ENCODE peak calls at places on chromosomes 13 and 19, in seven cellular contexts. S, H, I, E, K, B and Z are unnamed samples.

GRCh38 chr13:72782717-72783116 is 784 bp downstream of the PIBF1 start:
- DNase-seq in H (no peak), K (no peak), B (no peak), I (no peak), E (no peak), S (no peak), Z (no peak)

GRCh38 chr19:29482855-29483640 is 42.7 kb upstream of the VSTM2B start:
- DNase-seq in B (no peak), H (no peak), I (no peak), S (no peak), E (no peak), K (no peak), Z (no peak)

GRCh38 chr19:54893406-54893805 is 12.5 kb upstream of the NCR1 start:
- DNase-seq in S (no peak), I (no peak), K (no peak), E (no peak), H (no peak), B (no peak), Z (no peak)

GRCh38 chr19:1397838-1398237 is 3.5 kb downstream of the GAMT start:
- DNase-seq in S (no peak), I (no peak), K (no peak), B (no peak), H (no peak), E (no peak), Z (no peak)

GRCh38 chr13:73803997-73804396 is 330.2 kb downstream of the KLF12 start:
- DNase-seq in K (no peak), E (no peak), H (peak), S (no peak), I (no peak), B (no peak), Z (no peak)

GRCh38 chr19:43779820-43780219 is 953 bp downstream of the KCNN4 start:
- DNase-seq in I (no peak), H (peak), B (no peak), K (no peak), E (no peak), S (no peak), Z (no peak)

GRCh38 chr19:32129141-32129540 is 216.3 kb upstream of the ZNF507 start:
- DNase-seq in I (no peak), S (no peak), E (no peak), K (no peak), H (no peak), B (no peak), Z (no peak)

GRCh38 chr19:39126593-39127187 is 1.1 kb downstream of the PAK4 start:
- DNase-seq in H (peak), E (no peak), I (no peak), B (no peak), K (no peak), S (peak), Z (no peak)

GRCh38 chr19:55165952-55166529 is 372 bp downstream of the DNAAF3 start:
- DNase-seq in E (peak), H (peak), S (peak), I (no peak), K (no peak), B (no peak), Z (no peak)

GRCh38 chr19:4640247-4641000 is 1.1 kb downstream of the TNFAIP8L1 start:
- DNase-seq in H (no peak), S (no peak), B (no peak), K (no peak), E (no peak), I (no peak), Z (no peak)

GRCh38 chr13:76336889-76337844 is 549.0 kb downstream of the KCTD12 start:
- DNase-seq in I (no peak), B (no peak), H (no peak), S (no peak), E (no peak), K (no peak), Z (no peak)

GRCh38 chr19:8490873-8491272 is 11.6 kb downstream of the PRAM1 start:
- DNase-seq in H (no peak), B (no peak), I (no peak), K (no peak), S (no peak), E (no peak), Z (no peak)

GRCh38 chr13:41639955-41640780 is 182.8 kb downstream of the RGCC start:
- DNase-seq in S (peak), H (no peak), E (no peak), K (no peak), B (no peak), I (no peak), Z (no peak)

GRCh38 chr13:23550164-23550563 is 20.0 kb upstream of the TNFRSF19 start:
- DNase-seq in K (no peak), B (no peak), H (no peak), I (no peak), S (no peak), E (peak), Z (no peak)

GRCh38 chr19:42143341-42144234 is 11.3 kb upstream of the POU2F2 start:
- DNase-seq in H (peak), K (no peak), B (no peak), S (no peak), I (no peak), E (peak), Z (no peak)

GRCh38 chr13:103067751-103068563 is 1.7 kb upstream of the SLC10A2 start:
- DNase-seq in I (no peak), B (no peak), S (no peak), E (peak), K (no peak), H (peak), Z (no peak)

GRCh38 chr13:32837307-32837972 is 178.8 kb upstream of the KL start:
- DNase-seq in K (no peak), E (no peak), H (peak), S (no peak), B (no peak), I (no peak), Z (no peak)

GRCh38 chr19:13078897-13079541 is 23.6 kb downstream of the LYL1 start:
- DNase-seq in H (no peak), S (no peak), I (no peak), E (no peak), B (no peak), K (no peak), Z (no peak)

GRCh38 chr13:107870400-107870799 is 344.9 kb downstream of the LIG4 start:
- DNase-seq in B (no peak), E (no peak), I (no peak), K (no peak), S (no peak), H (peak), Z (no peak)

GRCh38 chr19:15643387-15643786 is 2.7 kb downstream of the CYP4F3 start:
- DNase-seq in E (no peak), S (no peak), H (no peak), B (no peak), I (no peak), K (no peak), Z (no peak)

GRCh38 chr19:35140898-35141626 is 2.0 kb upstream of the FXYD7 start:
- DNase-seq in B (peak), S (peak), E (peak), H (peak), I (no peak), K (peak), Z (peak)

GRCh38 chr19:34503546-34504272 is 22.2 kb downstream of the WTIP start:
- DNase-seq in I (no peak), E (no peak), S (no peak), H (no peak), B (no peak), K (no peak), Z (no peak)

GRCh38 chr13:25046985-25047660 is 48.8 kb upstream of the PABPC3 start:
- DNase-seq in E (peak), B (no peak), H (no peak), S (no peak), I (peak), K (no peak), Z (no peak)

GRCh38 chr13:109494955-109495354 is 291.4 kb downstream of the IRS2 start:
- DNase-seq in I (peak), B (no peak), H (peak), E (no peak), S (peak), K (no peak), Z (no peak)

GRCh38 chr13:43880930-43881329 is 1.2 kb downstream of the LACC1 start:
- DNase-seq in I (no peak), E (no peak), H (no peak), B (no peak), S (no peak), K (no peak), Z (no peak)

GRCh38 chr13:77507931-77508776 is 27.4 kb upstream of the SCEL start:
- DNase-seq in K (no peak), I (peak), H (peak), S (peak), E (no peak), B (no peak), Z (no peak)

GRCh38 chr13:88097541-88097940 is 426.4 kb downstream of the SLITRK5 start:
- DNase-seq in S (no peak), K (no peak), I (no peak), B (no peak), E (no peak), H (no peak), Z (no peak)

GRCh38 chr19:37470216-37470615 is 1.1 kb downstream of the ZNF570 start:
- DNase-seq in E (no peak), B (no peak), I (no peak), H (no peak), S (no peak), K (no peak), Z (no peak)

GRCh38 chr19:7197169-7197759 is 97.0 kb downstream of the INSR start:
- DNase-seq in E (peak), S (peak), K (peak), B (peak), H (peak), I (peak), Z (peak)

GRCh38 chr13:102642475-102642874 is 45.7 kb downstream of the TPP2 start:
- DNase-seq in E (no peak), K (no peak), B (no peak), I (no peak), H (no peak), S (no peak), Z (no peak)

GRCh38 chr19:54100560-54100959 is at the start of gene OSCAR:
- DNase-seq in S (no peak), B (no peak), E (no peak), H (no peak), I (no peak), K (no peak), Z (no peak)

GRCh38 chr19:45128806-45129205 is 32.0 kb downstream of the NKPD1 start:
- DNase-seq in H (no peak), S (no peak), B (no peak), E (no peak), K (no peak), I (no peak), Z (no peak)

GRCh38 chr13:37806666-37807065 is 62.9 kb downstream of the TRPC4 start:
- DNase-seq in H (peak), S (no peak), I (no peak), E (no peak), K (no peak), B (no peak), Z (no peak)

GRCh38 chr19:43532571-43532961 is 422 bp upstream of the ZNF575 start:
- DNase-seq in B (no peak), I (no peak), E (no peak), K (no peak), H (no peak), S (no peak), Z (no peak)

GRCh38 chr19:42295831-42296525 is 6.0 kb upstream of the PRR19 start:
- DNase-seq in E (peak), B (peak), I (no peak), K (no peak), H (no peak), S (no peak), Z (peak)

GRCh38 chr13:92260363-92260762 is 861.9 kb downstream of the GPC5 start:
- DNase-seq in H (no peak), S (no peak), I (no peak), E (no peak), K (no peak), B (no peak), Z (no peak)

GRCh38 chr19:41528106-41528505 is 47.9 kb upstream of the CEACAM21 start:
- DNase-seq in S (no peak), B (no peak), H (no peak), I (no peak), K (no peak), E (no peak), Z (no peak)

GRCh38 chr19:38664503-38665211 is 17.2 kb downstream of the ACTN4 start:
- DNase-seq in B (no peak), I (no peak), S (no peak), H (no peak), E (peak), K (no peak), Z (no peak)

GRCh38 chr19:1566392-1567115 is 1.6 kb downstream of the MEX3D start:
- DNase-seq in H (peak), I (peak), E (peak), K (no peak), B (no peak), S (peak), Z (no peak)